ENCODE peak calls at places on chromosome 13, in six cellular contexts. One of them, this sample, is unnamed.

GRCh38 chr13:44819762-44820161 is 169.5 kb downstream of the NUFIP1 start:
- ATAC-seq in sciatic nerve: no peak
- ATAC-seq in foreskin keratinocyte: no peak
- ATAC-seq in central memory CD8-positive, alpha-beta T cell: no peak
- ATAC-seq in T-helper 17 cell: no peak
- ATAC-seq in right cardiac atrium: no peak
- ATAC-seq in this sample: no peak

GRCh38 chr13:110853235-110853721 is 61.6 kb downstream of the ANKRD10 start:
- ATAC-seq in sciatic nerve: peak; percentile 80
- ATAC-seq in foreskin keratinocyte: no peak
- ATAC-seq in central memory CD8-positive, alpha-beta T cell: no peak
- ATAC-seq in T-helper 17 cell: no peak
- ATAC-seq in right cardiac atrium: no peak
- ATAC-seq in this sample: peak; percentile 36

GRCh38 chr13:83987394-83987793 is 105.1 kb upstream of the SLITRK1 start:
- ATAC-seq in sciatic nerve: no peak
- ATAC-seq in foreskin keratinocyte: no peak
- ATAC-seq in central memory CD8-positive, alpha-beta T cell: no peak
- ATAC-seq in T-helper 17 cell: no peak
- ATAC-seq in right cardiac atrium: no peak
- ATAC-seq in this sample: no peak

GRCh38 chr13:33452873-33453558 is 167.5 kb upstream of the STARD13 start:
- ATAC-seq in sciatic nerve: peak; percentile 32
- ATAC-seq in foreskin keratinocyte: no peak
- ATAC-seq in central memory CD8-positive, alpha-beta T cell: no peak
- ATAC-seq in T-helper 17 cell: no peak
- ATAC-seq in right cardiac atrium: peak; percentile 88
- ATAC-seq in this sample: no peak

GRCh38 chr13:46728777-46729176 is 68.2 kb downstream of the ESD start:
- ATAC-seq in sciatic nerve: no peak
- ATAC-seq in foreskin keratinocyte: no peak
- ATAC-seq in central memory CD8-positive, alpha-beta T cell: no peak
- ATAC-seq in T-helper 17 cell: no peak
- ATAC-seq in right cardiac atrium: no peak
- ATAC-seq in this sample: no peak

GRCh38 chr13:38703255-38703654 is 16.4 kb downstream of the FREM2 start:
- ATAC-seq in sciatic nerve: no peak
- ATAC-seq in foreskin keratinocyte: no peak
- ATAC-seq in central memory CD8-positive, alpha-beta T cell: no peak
- ATAC-seq in T-helper 17 cell: no peak
- ATAC-seq in right cardiac atrium: no peak
- ATAC-seq in this sample: no peak

GRCh38 chr13:99425485-99426341 is 75.6 kb upstream of the TM9SF2 start:
- ATAC-seq in sciatic nerve: peak; percentile 10
- ATAC-seq in foreskin keratinocyte: no peak
- ATAC-seq in central memory CD8-positive, alpha-beta T cell: peak; percentile 64
- ATAC-seq in T-helper 17 cell: peak; percentile 72
- ATAC-seq in right cardiac atrium: peak; percentile 12
- ATAC-seq in this sample: no peak

GRCh38 chr13:60392136-60392535 is 4.9 kb upstream of the TDRD3 start:
- ATAC-seq in sciatic nerve: no peak
- ATAC-seq in foreskin keratinocyte: no peak
- ATAC-seq in central memory CD8-positive, alpha-beta T cell: no peak
- ATAC-seq in T-helper 17 cell: no peak
- ATAC-seq in right cardiac atrium: no peak
- ATAC-seq in this sample: no peak

GRCh38 chr13:62556973-62557372 is 1141.3 kb upstream of the PCDH20 start:
- ATAC-seq in sciatic nerve: no peak
- ATAC-seq in foreskin keratinocyte: no peak
- ATAC-seq in central memory CD8-positive, alpha-beta T cell: no peak
- ATAC-seq in T-helper 17 cell: no peak
- ATAC-seq in right cardiac atrium: no peak
- ATAC-seq in this sample: no peak

This sample was measured in gastroesophageal sphincter.